ENCODE peak calls at places on chromosomes 4 and X, in six cellular contexts. One of them, this sample, is unnamed.

GRCh38 chr4:15232725-15233597 is 194.9 kb upstream of the C1QTNF7 start:
- DNase-seq in H9: no peak
- DNase-seq in nephron progenitor cell: no peak
- DNase-seq in lung: no peak
- DNase-seq in GM10248: no peak
- DNase-seq in BJ: no peak
- DNase-seq in this sample: no peak

GRCh38 chr4:118816538-118817177 is 19.3 kb downstream of the SEC24D start:
- DNase-seq in BJ: no peak
- DNase-seq in GM10248: no peak
- DNase-seq in lung: no peak
- DNase-seq in H9: no peak
- DNase-seq in nephron progenitor cell: no peak
- DNase-seq in this sample: no peak

GRCh38 chr4:141329174-141329569 is 108.5 kb downstream of the ZNF330 start:
- DNase-seq in nephron progenitor cell: no peak
- DNase-seq in BJ: peak; percentile 94
- DNase-seq in H9: no peak
- DNase-seq in GM10248: no peak
- DNase-seq in lung: no peak
- DNase-seq in this sample: no peak

GRCh38 chrX:115067812-115068211 is 50.4 kb upstream of the IL13RA2 start:
- DNase-seq in BJ: no peak
- DNase-seq in GM10248: no peak
- DNase-seq in H9: no peak
- DNase-seq in nephron progenitor cell: no peak
- DNase-seq in lung: no peak
- DNase-seq in this sample: no peak

GRCh38 chrX:31836479-31836878 is 764.6 kb upstream of the FTHL17 start:
- DNase-seq in lung: no peak
- DNase-seq in nephron progenitor cell: no peak
- DNase-seq in BJ: no peak
- DNase-seq in H9: no peak
- DNase-seq in GM10248: no peak
- DNase-seq in this sample: no peak

GRCh38 chr4:184328022-184328736 is 110.5 kb upstream of the ENPP6 start:
- DNase-seq in BJ: no peak
- DNase-seq in nephron progenitor cell: no peak
- DNase-seq in H9: no peak
- DNase-seq in GM10248: peak; percentile 72
- DNase-seq in lung: no peak
- DNase-seq in this sample: no peak

GRCh38 chrX:153945956-153946909 is 1.8 kb upstream of the RENBP start:
- DNase-seq in H9: no peak
- DNase-seq in lung: no peak
- DNase-seq in BJ: no peak
- DNase-seq in GM10248: no peak
- DNase-seq in nephron progenitor cell: no peak
- DNase-seq in this sample: no peak

GRCh38 chrX:24987731-24988130 is 28.0 kb downstream of the ARX start:
- DNase-seq in lung: no peak
- DNase-seq in H9: no peak
- DNase-seq in GM10248: no peak
- DNase-seq in BJ: no peak
- DNase-seq in nephron progenitor cell: no peak
- DNase-seq in this sample: no peak

GRCh38 chrX:48573690-48574269 is 504 bp upstream of the RBM3 start:
- DNase-seq in GM10248: no peak
- DNase-seq in H9: no peak
- DNase-seq in nephron progenitor cell: no peak
- DNase-seq in lung: peak; percentile 39
- DNase-seq in BJ: no peak
- DNase-seq in this sample: no peak

GRCh38 chrX:71671043-71671829 is 3.9 kb downstream of the LOC101059915 start:
- DNase-seq in GM10248: no peak
- DNase-seq in nephron progenitor cell: no peak
- DNase-seq in lung: no peak
- DNase-seq in BJ: no peak
- DNase-seq in H9: no peak
- DNase-seq in this sample: no peak

GRCh38 chrX:6904178-6904577 is 243.3 kb upstream of the STS start:
- DNase-seq in H9: no peak
- DNase-seq in BJ: no peak
- DNase-seq in GM10248: no peak
- DNase-seq in nephron progenitor cell: no peak
- DNase-seq in lung: no peak
- DNase-seq in this sample: no peak

GRCh38 chr4:87543835-87544461 is 14.8 kb upstream of the SPARCL1 start:
- DNase-seq in BJ: no peak
- DNase-seq in nephron progenitor cell: no peak
- DNase-seq in lung: no peak
- DNase-seq in H9: no peak
- DNase-seq in GM10248: no peak
- DNase-seq in this sample: peak; percentile 20

GRCh38 chr4:55507612-55508011 is 39.1 kb downstream of the CLOCK start:
- DNase-seq in GM10248: no peak
- DNase-seq in BJ: no peak
- DNase-seq in H9: no peak
- DNase-seq in nephron progenitor cell: no peak
- DNase-seq in lung: no peak
- DNase-seq in this sample: no peak

GRCh38 chr4:71406459-71406963 is 67.7 kb downstream of the SLC4A4 start:
- DNase-seq in nephron progenitor cell: no peak
- DNase-seq in GM10248: no peak
- DNase-seq in lung: no peak
- DNase-seq in H9: no peak
- DNase-seq in BJ: no peak
- DNase-seq in this sample: peak; percentile 35

GRCh38 chr4:52006887-52007286 is 13.3 kb downstream of the LRRC66 start:
- DNase-seq in nephron progenitor cell: no peak
- DNase-seq in BJ: no peak
- DNase-seq in H9: no peak
- DNase-seq in lung: no peak
- DNase-seq in GM10248: no peak
- DNase-seq in this sample: no peak

GRCh38 chrX:275967-276587 is 5.1 kb upstream of the PLCXD1 start:
- DNase-seq in GM10248: peak; percentile 85
- DNase-seq in H9: peak; percentile 88
- DNase-seq in BJ: no peak
- DNase-seq in nephron progenitor cell: peak; percentile 69
- DNase-seq in lung: peak; percentile 80
- DNase-seq in this sample: peak; percentile 52
- TF ChIP-seq CTCF in GM10248: no peak
- TF ChIP-seq CTCF in H9: no peak
- TF ChIP-seq CTCF in BJ: peak; percentile 14
- TF ChIP-seq CTCF in nephron progenitor cell: no peak
- TF ChIP-seq CTCF in lung: no peak
- TF ChIP-seq CTCF in this sample: no peak

GRCh38 chr4:81922271-81922775 is 450.6 kb upstream of the RASGEF1B start:
- DNase-seq in lung: no peak
- DNase-seq in BJ: no peak
- DNase-seq in nephron progenitor cell: no peak
- DNase-seq in H9: no peak
- DNase-seq in GM10248: no peak
- DNase-seq in this sample: no peak

GRCh38 chr4:81919810-81920209 is 448.1 kb upstream of the RASGEF1B start:
- DNase-seq in BJ: no peak
- DNase-seq in nephron progenitor cell: no peak
- DNase-seq in GM10248: no peak
- DNase-seq in H9: no peak
- DNase-seq in lung: no peak
- DNase-seq in this sample: peak; percentile 10

GRCh38 chr4:81915430-81915829 is 443.7 kb upstream of the RASGEF1B start:
- DNase-seq in GM10248: no peak
- DNase-seq in BJ: no peak
- DNase-seq in H9: no peak
- DNase-seq in lung: no peak
- DNase-seq in nephron progenitor cell: no peak
- DNase-seq in this sample: no peak

GRCh38 chr4:81921757-81922159 is 450.1 kb upstream of the RASGEF1B start:
- DNase-seq in BJ: no peak
- DNase-seq in nephron progenitor cell: no peak
- DNase-seq in lung: no peak
- DNase-seq in GM10248: no peak
- DNase-seq in H9: no peak
- DNase-seq in this sample: no peak

DNA sequence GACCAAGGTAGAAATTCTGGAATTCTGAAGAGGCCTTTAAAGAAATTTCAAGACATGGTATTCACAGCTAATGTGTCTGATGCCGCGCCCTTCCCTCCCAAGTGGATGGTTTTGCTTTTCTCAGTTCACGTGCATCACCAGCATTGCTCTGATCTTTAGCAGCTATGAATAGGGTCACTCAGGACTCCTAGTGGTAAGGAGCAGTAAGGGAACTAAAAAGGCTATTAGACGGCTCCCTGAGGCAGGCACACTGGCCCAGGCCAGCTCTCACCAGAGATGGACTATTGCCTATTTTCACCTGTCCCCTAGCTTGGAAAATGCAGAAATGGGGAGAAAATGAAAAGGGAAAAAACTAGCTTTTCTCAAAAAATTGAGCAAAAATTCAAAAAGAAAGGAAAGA is 447.5 kb upstream of the RASGEF1B start:
- DNase-seq in nephron progenitor cell: no peak
- DNase-seq in lung: no peak
- DNase-seq in H9: peak; percentile 38
- DNase-seq in GM10248: peak; percentile 21
- DNase-seq in BJ: no peak
- DNase-seq in this sample: peak; percentile 17
- TF ChIP-seq CTCF in nephron progenitor cell: peak; percentile 47
- TF ChIP-seq CTCF in lung: no peak
- TF ChIP-seq CTCF in H9: peak; percentile 65
- TF ChIP-seq CTCF in GM10248: peak; percentile 28
- TF ChIP-seq CTCF in BJ: peak; percentile 18
- TF ChIP-seq CTCF in this sample: peak; percentile 30

GRCh38 chrX:15464704-15465103 is 28.4 kb downstream of the PIR start:
- DNase-seq in lung: no peak
- DNase-seq in BJ: no peak
- DNase-seq in H9: no peak
- DNase-seq in nephron progenitor cell: no peak
- DNase-seq in GM10248: no peak
- DNase-seq in this sample: no peak

GRCh38 chrX:15468036-15468435 is 25.1 kb downstream of the PIR start:
- DNase-seq in BJ: peak; percentile 12
- DNase-seq in GM10248: peak; percentile 22
- DNase-seq in lung: no peak
- DNase-seq in nephron progenitor cell: no peak
- DNase-seq in H9: no peak
- DNase-seq in this sample: no peak

GRCh38 chrX:15469613-15470012 is 23.5 kb downstream of the PIR start:
- DNase-seq in GM10248: no peak
- DNase-seq in lung: no peak
- DNase-seq in nephron progenitor cell: no peak
- DNase-seq in H9: no peak
- DNase-seq in BJ: no peak
- DNase-seq in this sample: no peak

GRCh38 chrX:15465347-15465746 is 27.8 kb downstream of the PIR start:
- DNase-seq in GM10248: peak; percentile 32
- DNase-seq in nephron progenitor cell: no peak
- DNase-seq in H9: no peak
- DNase-seq in BJ: peak; percentile 54
- DNase-seq in lung: no peak
- DNase-seq in this sample: no peak

GRCh38 chrX:15465896-15466651 is 27.1 kb downstream of the PIR start:
- DNase-seq in H9: peak; percentile 73
- DNase-seq in nephron progenitor cell: no peak
- DNase-seq in BJ: no peak
- DNase-seq in lung: no peak
- DNase-seq in GM10248: no peak
- DNase-seq in this sample: peak; percentile 23
- TF ChIP-seq CTCF in H9: peak; percentile 73
- TF ChIP-seq CTCF in nephron progenitor cell: no peak
- TF ChIP-seq CTCF in BJ: peak; percentile 19
- TF ChIP-seq CTCF in lung: no peak
- TF ChIP-seq CTCF in GM10248: no peak
- TF ChIP-seq CTCF in this sample: peak; percentile 23

GRCh38 chr4:167020410-167020809 is 213.9 kb downstream of the SPOCK3 start:
- DNase-seq in nephron progenitor cell: no peak
- DNase-seq in H9: peak; percentile 46
- DNase-seq in BJ: no peak
- DNase-seq in GM10248: no peak
- DNase-seq in lung: no peak
- DNase-seq in this sample: peak; percentile 31
- TF ChIP-seq CTCF in nephron progenitor cell: peak; percentile 26
- TF ChIP-seq CTCF in H9: peak; percentile 57
- TF ChIP-seq CTCF in BJ: no peak
- TF ChIP-seq CTCF in GM10248: no peak
- TF ChIP-seq CTCF in lung: no peak
- TF ChIP-seq CTCF in this sample: no peak

GRCh38 chr4:73661646-73662119 is 41.4 kb upstream of the RASSF6 start:
- DNase-seq in lung: no peak
- DNase-seq in BJ: peak; percentile 83
- DNase-seq in nephron progenitor cell: no peak
- DNase-seq in H9: no peak
- DNase-seq in GM10248: no peak
- DNase-seq in this sample: no peak
- TF ChIP-seq CTCF in lung: no peak
- TF ChIP-seq CTCF in BJ: peak; percentile 34
- TF ChIP-seq CTCF in nephron progenitor cell: no peak
- TF ChIP-seq CTCF in H9: no peak
- TF ChIP-seq CTCF in GM10248: no peak
- TF ChIP-seq CTCF in this sample: no peak

DNA sequence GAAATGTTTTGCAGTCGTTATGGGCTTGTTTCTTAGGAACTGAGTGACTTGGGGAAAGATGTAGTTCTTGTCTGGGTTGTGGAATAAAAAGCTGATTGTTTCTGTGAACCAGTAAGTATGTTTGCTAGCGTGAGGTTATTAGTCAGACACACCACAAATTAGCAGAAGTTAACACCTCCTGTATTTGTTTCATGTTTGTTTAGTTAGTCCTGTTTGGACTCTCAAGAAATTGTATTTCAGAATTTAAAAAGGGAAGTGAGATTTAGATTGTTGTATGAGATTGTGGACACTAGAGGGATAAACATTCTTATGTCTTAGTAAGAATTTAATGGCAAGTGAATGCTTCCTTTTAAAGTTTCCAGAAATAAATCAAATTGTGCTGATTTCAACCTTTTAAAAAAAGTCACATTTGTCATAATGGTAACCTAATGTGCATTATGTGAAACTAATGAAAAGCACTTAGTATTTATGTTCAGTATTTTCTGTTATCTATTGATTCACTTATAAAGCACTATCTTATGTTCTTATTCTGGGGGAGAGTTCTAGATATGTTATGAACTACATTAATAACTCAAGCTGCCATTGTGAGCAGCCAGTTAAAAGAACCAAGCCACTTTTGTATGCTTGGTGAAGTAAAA is 25.6 kb downstream of the ATP10D start:
- DNase-seq in BJ: no peak
- DNase-seq in GM10248: peak; percentile 57
- DNase-seq in H9: no peak
- DNase-seq in nephron progenitor cell: no peak
- DNase-seq in lung: no peak
- DNase-seq in this sample: no peak
- TF ChIP-seq CTCF in BJ: peak; percentile 38
- TF ChIP-seq CTCF in GM10248: peak; percentile 7
- TF ChIP-seq CTCF in H9: peak; percentile 17
- TF ChIP-seq CTCF in nephron progenitor cell: no peak
- TF ChIP-seq CTCF in lung: no peak
- TF ChIP-seq CTCF in this sample: peak; percentile 21

GRCh38 chrX:128816919-128817318 is 706.4 kb downstream of the SMARCA1 start:
- DNase-seq in nephron progenitor cell: peak; percentile 5
- DNase-seq in H9: peak; percentile 24
- DNase-seq in BJ: no peak
- DNase-seq in lung: no peak
- DNase-seq in GM10248: no peak
- DNase-seq in this sample: peak; percentile 8
- TF ChIP-seq CTCF in nephron progenitor cell: peak; percentile 61
- TF ChIP-seq CTCF in H9: peak; percentile 82
- TF ChIP-seq CTCF in BJ: no peak
- TF ChIP-seq CTCF in lung: no peak
- TF ChIP-seq CTCF in GM10248: no peak
- TF ChIP-seq CTCF in this sample: peak; percentile 55

GRCh38 chr4:145182212-145182611 is 1.8 kb upstream of the OTUD4 start:
- DNase-seq in nephron progenitor cell: no peak
- DNase-seq in lung: no peak
- DNase-seq in H9: no peak
- DNase-seq in BJ: no peak
- DNase-seq in GM10248: peak; percentile 29
- DNase-seq in this sample: no peak
- TF ChIP-seq CTCF in nephron progenitor cell: no peak
- TF ChIP-seq CTCF in lung: no peak
- TF ChIP-seq CTCF in H9: no peak
- TF ChIP-seq CTCF in BJ: no peak
- TF ChIP-seq CTCF in GM10248: no peak
- TF ChIP-seq CTCF in this sample: no peak